ENCODE peak calls at places on chromosomes 5 and 9, in seven cellular contexts. T is IMR-90, N is neuronal stem cell, Y is H9, Z is H1, O is mesenchymal stem cell, J is trophoblast cell. S is an unnamed sample.

GRCh38 chr9:95422650-95423049 is 94.1 kb downstream of the PTCH1 start:
- DNase-seq in N (no peak), O (peak), T (no peak), Z (no peak), J (no peak), Y (no peak), S (no peak)

GRCh38 chr5:159100022-159100927 is 559 bp upstream of the EBF1 start:
- DNase-seq in Y (peak), Z (peak), T (peak), O (peak), N (peak), J (peak), S (peak)

GRCh38 chr5:83776437-83777031 is 55.9 kb upstream of the HAPLN1 start:
- DNase-seq in Y (no peak), J (no peak), T (no peak), O (no peak), N (no peak), Z (no peak), S (no peak)

GRCh38 chr9:98481676-98482075 is 226.2 kb upstream of the TBC1D2 start:
- DNase-seq in N (no peak), T (peak), O (peak), Z (no peak), Y (no peak), J (no peak), S (no peak)

GRCh38 chr5:66821626-66822429 is 225.6 kb downstream of the MAST4 start:
- DNase-seq in O (no peak), N (no peak), Y (no peak), Z (no peak), J (no peak), T (no peak), S (no peak)

GRCh38 chr5:88724201-88724600 is 158.8 kb downstream of the MEF2C start:
- DNase-seq in T (peak), Z (no peak), N (no peak), J (no peak), Y (no peak), O (peak), S (no peak)

GRCh38 chr9:37082214-37082765 is 38.1 kb upstream of the ZCCHC7 start:
- DNase-seq in N (no peak), Y (no peak), J (no peak), O (no peak), Z (no peak), T (peak), S (peak)

GRCh38 chr5:137312060-137312459 is 187.1 kb downstream of the SPOCK1 start:
- DNase-seq in J (no peak), N (no peak), Z (no peak), Y (no peak), O (no peak), T (no peak), S (peak)

GRCh38 chr9:130213898-130214761 is 41.9 kb downstream of the NCS1 start:
- DNase-seq in Y (peak), T (peak), O (peak), Z (no peak), N (peak), J (peak), S (peak)

GRCh38 chr5:165258188-165258855 is 1752.9 kb downstream of the MAT2B start:
- DNase-seq in O (peak), Z (no peak), N (no peak), Y (no peak), T (no peak), J (no peak), S (no peak)

GRCh38 chr9:116860509-116861120 is 173.5 kb downstream of the TRIM32 start:
- DNase-seq in Z (no peak), J (peak), O (peak), T (peak), Y (peak), N (peak), S (peak)

GRCh38 chr5:28214292-28214691 is 1175.9 kb upstream of the CDH9 start:
- DNase-seq in Y (no peak), N (no peak), T (no peak), Z (no peak), O (no peak), J (no peak), S (no peak)

GRCh38 chr9:81537964-81538363 is 151.4 kb downstream of the TLE1 start:
- DNase-seq in Y (no peak), J (no peak), N (no peak), O (no peak), Z (no peak), T (peak), S (no peak)

GRCh38 chr5:10456583-10457562 is 15.2 kb downstream of the ROPN1L start:
- DNase-seq in N (no peak), Z (no peak), Y (no peak), T (peak), O (peak), J (no peak), S (no peak)

GRCh38 chr5:12460493-12461261 is 556.4 kb upstream of the CTNND2 start:
- DNase-seq in T (no peak), J (no peak), Y (no peak), N (no peak), Z (no peak), O (no peak), S (no peak)

GRCh38 chr5:130666462-130666861 is 498.6 kb downstream of the HINT1 start:
- DNase-seq in T (no peak), O (no peak), N (no peak), Z (no peak), Y (no peak), J (no peak), S (no peak)

GRCh38 chr9:68999393-69000105 is 14.4 kb downstream of the PRKACG start:
- DNase-seq in J (peak), T (peak), N (peak), Z (peak), O (peak), Y (peak), S (peak)

GRCh38 chr9:136441191-136441680 is 1.6 kb upstream of the INPP5E start:
- DNase-seq in T (peak), Y (no peak), N (no peak), O (no peak), Z (no peak), J (no peak), S (no peak)

GRCh38 chr9:127128341-127129072 is 6.1 kb upstream of the ANGPTL2 start:
- DNase-seq in J (no peak), Z (no peak), Y (no peak), N (no peak), T (peak), O (no peak), S (no peak)

GRCh38 chr5:28523887-28524637 is 1485.7 kb upstream of the CDH9 start:
- DNase-seq in T (peak), J (no peak), Z (no peak), Y (no peak), O (peak), N (no peak), S (peak)

GRCh38 chr9:106587021-106587420 is 275.9 kb upstream of the ZNF462 start:
- DNase-seq in O (peak), T (no peak), N (no peak), J (no peak), Z (no peak), Y (no peak), S (no peak)

GRCh38 chr5:15763754-15764153 is 263.8 kb downstream of the FBXL7 start:
- DNase-seq in Y (no peak), Z (no peak), T (peak), O (peak), J (peak), N (no peak), S (peak)

GRCh38 chr5:90547072-90547536 is 11.5 kb upstream of the ADGRV1 start:
- DNase-seq in N (no peak), Y (no peak), J (no peak), O (peak), T (no peak), Z (no peak), S (no peak)

GRCh38 chr9:137953683-137954438 is 76.3 kb downstream of the CACNA1B start:
- DNase-seq in Z (no peak), O (no peak), N (no peak), T (no peak), Y (no peak), J (no peak), S (no peak)

GRCh38 chr5:10863763-10864383 is 102.8 kb upstream of the DAP start:
- DNase-seq in J (peak), N (peak), O (peak), T (peak), Y (peak), Z (peak), S (peak)

GRCh38 chr5:133814152-133814551 is 154.3 kb downstream of the C5orf15 start:
- DNase-seq in T (no peak), O (no peak), Y (no peak), Z (no peak), J (no peak), N (no peak), S (no peak)

GRCh38 chr9:136619742-136620440 is 42.8 kb upstream of the EGFL7 start:
- DNase-seq in O (peak), J (peak), Z (no peak), N (no peak), T (peak), Y (no peak), S (no peak)

GRCh38 chr9:125696106-125696647 is 10.8 kb downstream of the MAPKAP1 start:
- DNase-seq in Z (no peak), N (no peak), J (no peak), O (no peak), Y (no peak), T (no peak), S (peak)

GRCh38 chr9:20040991-20041606 is 252.3 kb upstream of the SLC24A2 start:
- DNase-seq in Y (no peak), J (no peak), N (no peak), T (no peak), Z (no peak), O (no peak), S (peak)

GRCh38 chr9:130225071-130225470 is 40.5 kb upstream of the HMCN2 start:
- DNase-seq in J (no peak), N (no peak), Z (no peak), T (no peak), O (no peak), Y (no peak), S (no peak)

GRCh38 chr5:66789434-66789833 is 193.2 kb downstream of the MAST4 start:
- DNase-seq in J (peak), Z (no peak), T (no peak), N (no peak), Y (no peak), O (no peak), S (peak)

GRCh38 chr9:115395511-115396021 is 277.6 kb upstream of the TNC start:
- DNase-seq in T (peak), Y (no peak), Z (no peak), N (no peak), O (peak), J (no peak), S (peak)

GRCh38 chr5:14702238-14702839 is 37.8 kb downstream of the OTULIN start:
- DNase-seq in T (no peak), Z (no peak), J (no peak), N (no peak), O (no peak), Y (no peak), S (no peak)
- H2AK5ac ChIP-seq in T (no peak), Z (no peak), J (no peak), N (no peak), O (no peak), Y (no peak), S (no peak)

GRCh38 chr9:78009156-78009555 is 22.5 kb downstream of the GNAQ start:
- DNase-seq in O (no peak), Y (no peak), Z (no peak), J (no peak), N (no peak), T (no peak), S (no peak)
- H2AK5ac ChIP-seq in O (no peak), Y (no peak), Z (no peak), J (no peak), N (no peak), T (no peak), S (no peak)

DNA sequence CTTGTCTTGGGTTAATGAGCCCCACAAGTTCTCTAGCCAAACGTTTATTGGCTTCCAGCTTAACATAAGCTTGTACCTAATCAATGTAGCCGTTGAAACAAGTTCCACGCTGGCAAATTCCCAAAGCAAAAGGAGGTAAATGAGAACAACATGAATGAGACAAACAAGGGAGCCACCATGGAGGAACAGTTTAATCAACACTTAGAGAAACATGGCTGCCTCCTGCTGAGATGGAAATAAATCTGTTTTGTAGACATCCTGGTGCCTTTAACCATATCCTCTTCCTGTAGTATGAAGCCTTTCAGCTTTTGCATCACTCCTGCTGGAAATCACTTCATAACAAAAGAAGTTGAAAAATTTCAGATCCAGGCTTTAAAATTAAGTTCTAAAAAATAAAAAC is 166.6 kb upstream of the NFIB start:
- DNase-seq in O (no peak), N (no peak), Y (no peak), Z (no peak), T (no peak), J (no peak), S (peak)
- H2AK5ac ChIP-seq in O (no peak), N (no peak), Y (no peak), Z (no peak), T (no peak), J (no peak), S (no peak)

GRCh38 chr5:36099748-36100147 is 33.1 kb upstream of the UGT3A2 start:
- DNase-seq in Z (no peak), T (no peak), O (no peak), Y (no peak), J (no peak), N (no peak), S (no peak)
- H2AK5ac ChIP-seq in Z (no peak), T (no peak), O (no peak), Y (no peak), J (no peak), N (no peak), S (no peak)

GRCh38 chr5:149489605-149490037 is 61.6 kb downstream of the CSNK1A1 start:
- DNase-seq in Y (no peak), T (peak), N (no peak), J (peak), O (peak), Z (no peak), S (no peak)

GRCh38 chr5:149487672-149488071 is 63.6 kb downstream of the CSNK1A1 start:
- DNase-seq in J (no peak), N (no peak), T (no peak), Y (peak), O (no peak), Z (no peak), S (no peak)

GRCh38 chr5:149488645-149489306 is 62.5 kb downstream of the CSNK1A1 start:
- DNase-seq in T (no peak), N (no peak), O (peak), Z (no peak), J (peak), Y (no peak), S (no peak)

GRCh38 chr5:149485655-149486615 is 65.3 kb downstream of the CSNK1A1 start:
- DNase-seq in T (peak), N (no peak), Z (no peak), Y (no peak), O (peak), J (peak), S (peak)

GRCh38 chr5:149486726-149487635 is 64.3 kb downstream of the CSNK1A1 start:
- DNase-seq in J (peak), Y (peak), O (peak), Z (no peak), T (peak), N (no peak), S (peak)
- H2AK5ac ChIP-seq in J (peak), Y (no peak), O (peak), Z (no peak), T (peak), N (no peak), S (no peak)

GRCh38 chr9:107674937-107675277 is 185.3 kb upstream of the KLF4 start:
- DNase-seq in N (no peak), Y (no peak), J (peak), T (no peak), O (no peak), Z (no peak), S (no peak)
- H2AK5ac ChIP-seq in N (no peak), Y (no peak), J (no peak), T (no peak), O (no peak), Z (peak), S (no peak)

GRCh38 chr9:78035369-78035993 is 3.9 kb upstream of the GNAQ start:
- DNase-seq in O (peak), T (peak), N (peak), J (peak), Y (peak), Z (no peak), S (peak)
- H2AK5ac ChIP-seq in O (no peak), T (no peak), N (no peak), J (no peak), Y (no peak), Z (no peak), S (no peak)